ENCODE peak calls at places on chromosomes 13 and 19, in nine cellular contexts. One of them, this sample, is unnamed.

GRCh38 chr13:55745828-55746227 is 1394.9 kb upstream of the PRR20A start:
- DNase-seq in K562: no peak
- DNase-seq in esophagus squamous epithelium: no peak
- DNase-seq in uterus: no peak
- DNase-seq in heart left ventricle: no peak
- DNase-seq in sigmoid colon: no peak
- DNase-seq in ovary: no peak
- DNase-seq in adrenal gland: no peak
- DNase-seq in IMR-90: no peak
- DNase-seq in this sample: no peak

GRCh38 chr13:67223024-67223423 is 7.1 kb downstream of the PCDH9 start:
- DNase-seq in K562: no peak
- DNase-seq in esophagus squamous epithelium: no peak
- DNase-seq in uterus: no peak
- DNase-seq in heart left ventricle: no peak
- DNase-seq in sigmoid colon: no peak
- DNase-seq in ovary: no peak
- DNase-seq in adrenal gland: no peak
- DNase-seq in IMR-90: peak
- DNase-seq in this sample: no peak

GRCh38 chr13:29136341-29136740 is 316.2 kb downstream of the MTUS2 start:
- DNase-seq in K562: no peak
- DNase-seq in esophagus squamous epithelium: no peak
- DNase-seq in uterus: no peak
- DNase-seq in heart left ventricle: no peak
- DNase-seq in sigmoid colon: no peak
- DNase-seq in ovary: no peak
- DNase-seq in adrenal gland: no peak
- DNase-seq in IMR-90: no peak
- DNase-seq in this sample: no peak

GRCh38 chr13:112172641-112173171 is 105.8 kb downstream of the SOX1 start:
- DNase-seq in K562: no peak
- DNase-seq in esophagus squamous epithelium: no peak
- DNase-seq in uterus: no peak
- DNase-seq in heart left ventricle: no peak
- DNase-seq in sigmoid colon: no peak
- DNase-seq in ovary: no peak
- DNase-seq in adrenal gland: no peak
- DNase-seq in IMR-90: no peak
- DNase-seq in this sample: no peak

GRCh38 chr19:28426902-28427232 is 786.1 kb downstream of the UQCRFS1 start:
- DNase-seq in K562: peak
- DNase-seq in esophagus squamous epithelium: no peak
- DNase-seq in uterus: no peak
- DNase-seq in heart left ventricle: no peak
- DNase-seq in sigmoid colon: no peak
- DNase-seq in ovary: no peak
- DNase-seq in adrenal gland: no peak
- DNase-seq in IMR-90: no peak
- DNase-seq in this sample: no peak

GRCh38 chr19:29479941-29480340 is 45.9 kb upstream of the VSTM2B start:
- DNase-seq in K562: no peak
- DNase-seq in esophagus squamous epithelium: no peak
- DNase-seq in uterus: no peak
- DNase-seq in heart left ventricle: no peak
- DNase-seq in sigmoid colon: peak
- DNase-seq in ovary: no peak
- DNase-seq in adrenal gland: no peak
- DNase-seq in IMR-90: no peak
- DNase-seq in this sample: no peak

GRCh38 chr13:35499131-35500051 is 22.9 kb upstream of the MAB21L1 start:
- DNase-seq in K562: no peak
- DNase-seq in esophagus squamous epithelium: no peak
- DNase-seq in uterus: no peak
- DNase-seq in heart left ventricle: no peak
- DNase-seq in sigmoid colon: no peak
- DNase-seq in ovary: no peak
- DNase-seq in adrenal gland: no peak
- DNase-seq in IMR-90: no peak
- DNase-seq in this sample: no peak

GRCh38 chr13:93872376-93872775 is 607.1 kb downstream of the DCT start:
- DNase-seq in K562: no peak
- DNase-seq in esophagus squamous epithelium: no peak
- DNase-seq in uterus: no peak
- DNase-seq in heart left ventricle: no peak
- DNase-seq in sigmoid colon: no peak
- DNase-seq in ovary: no peak
- DNase-seq in adrenal gland: no peak
- DNase-seq in IMR-90: no peak
- DNase-seq in this sample: no peak

GRCh38 chr13:30416471-30416870 is 5.8 kb upstream of the UBE2L5 start:
- DNase-seq in K562: no peak
- DNase-seq in esophagus squamous epithelium: no peak
- DNase-seq in uterus: no peak
- DNase-seq in heart left ventricle: no peak
- DNase-seq in sigmoid colon: no peak
- DNase-seq in ovary: no peak
- DNase-seq in adrenal gland: no peak
- DNase-seq in IMR-90: no peak
- DNase-seq in this sample: no peak
- TF ChIP-seq CTCF in K562: no peak
- TF ChIP-seq CTCF in esophagus squamous epithelium: no peak
- TF ChIP-seq CTCF in uterus: no peak
- TF ChIP-seq CTCF in heart left ventricle: no peak
- TF ChIP-seq CTCF in sigmoid colon: no peak
- TF ChIP-seq CTCF in ovary: no peak
- TF ChIP-seq CTCF in adrenal gland: no peak
- TF ChIP-seq CTCF in IMR-90: no peak
- TF ChIP-seq CTCF in this sample: no peak

GRCh38 chr13:33110713-33111413 is 94.6 kb downstream of the KL start:
- DNase-seq in K562: no peak
- DNase-seq in esophagus squamous epithelium: no peak
- DNase-seq in uterus: no peak
- DNase-seq in heart left ventricle: peak
- DNase-seq in sigmoid colon: no peak
- DNase-seq in ovary: peak
- DNase-seq in adrenal gland: peak
- DNase-seq in IMR-90: peak
- DNase-seq in this sample: peak

GRCh38 chr13:33109319-33109718 is 93.1 kb downstream of the KL start:
- DNase-seq in K562: no peak
- DNase-seq in esophagus squamous epithelium: no peak
- DNase-seq in uterus: no peak
- DNase-seq in heart left ventricle: no peak
- DNase-seq in sigmoid colon: no peak
- DNase-seq in ovary: no peak
- DNase-seq in adrenal gland: no peak
- DNase-seq in IMR-90: no peak
- DNase-seq in this sample: no peak

GRCh38 chr13:33111414-33112110 is 95.3 kb downstream of the KL start:
- DNase-seq in K562: no peak
- DNase-seq in esophagus squamous epithelium: no peak
- DNase-seq in uterus: peak
- DNase-seq in heart left ventricle: peak
- DNase-seq in sigmoid colon: peak
- DNase-seq in ovary: no peak
- DNase-seq in adrenal gland: no peak
- DNase-seq in IMR-90: peak
- DNase-seq in this sample: peak

GRCh38 chr13:33109801-33110200 is 93.6 kb downstream of the KL start:
- DNase-seq in K562: peak
- DNase-seq in esophagus squamous epithelium: no peak
- DNase-seq in uterus: no peak
- DNase-seq in heart left ventricle: no peak
- DNase-seq in sigmoid colon: no peak
- DNase-seq in ovary: no peak
- DNase-seq in adrenal gland: no peak
- DNase-seq in IMR-90: no peak
- DNase-seq in this sample: no peak

GRCh38 chr13:33110386-33110712 is 94.1 kb downstream of the KL start:
- DNase-seq in K562: no peak
- DNase-seq in esophagus squamous epithelium: no peak
- DNase-seq in uterus: no peak
- DNase-seq in heart left ventricle: no peak
- DNase-seq in sigmoid colon: no peak
- DNase-seq in ovary: no peak
- DNase-seq in adrenal gland: no peak
- DNase-seq in IMR-90: no peak
- DNase-seq in this sample: no peak
- TF ChIP-seq POLR2A in K562: no peak
- TF ChIP-seq POLR2A in esophagus squamous epithelium: no peak
- TF ChIP-seq POLR2A in uterus: no peak
- TF ChIP-seq POLR2A in heart left ventricle: no peak
- TF ChIP-seq POLR2A in sigmoid colon: no peak
- TF ChIP-seq POLR2A in ovary: no peak
- TF ChIP-seq POLR2A in adrenal gland: no peak
- TF ChIP-seq POLR2A in IMR-90: no peak
- TF ChIP-seq POLR2A in this sample: no peak

GRCh38 chr19:30895946-30896345 is 453.3 kb downstream of the TSHZ3 start:
- DNase-seq in K562: no peak
- DNase-seq in esophagus squamous epithelium: no peak
- DNase-seq in uterus: no peak
- DNase-seq in heart left ventricle: no peak
- DNase-seq in sigmoid colon: no peak
- DNase-seq in ovary: no peak
- DNase-seq in adrenal gland: no peak
- DNase-seq in IMR-90: no peak
- DNase-seq in this sample: no peak
- TF ChIP-seq CTCF in K562: no peak
- TF ChIP-seq CTCF in esophagus squamous epithelium: no peak
- TF ChIP-seq CTCF in uterus: no peak
- TF ChIP-seq CTCF in heart left ventricle: no peak
- TF ChIP-seq CTCF in sigmoid colon: no peak
- TF ChIP-seq CTCF in ovary: no peak
- TF ChIP-seq CTCF in adrenal gland: no peak
- TF ChIP-seq CTCF in IMR-90: no peak
- TF ChIP-seq CTCF in this sample: no peak

GRCh38 chr13:73481265-73481664 is 422.5 kb downstream of the KLF5 start:
- DNase-seq in K562: no peak
- DNase-seq in esophagus squamous epithelium: no peak
- DNase-seq in uterus: no peak
- DNase-seq in heart left ventricle: no peak
- DNase-seq in sigmoid colon: no peak
- DNase-seq in ovary: no peak
- DNase-seq in adrenal gland: no peak
- DNase-seq in IMR-90: no peak
- DNase-seq in this sample: no peak

GRCh38 chr13:73482556-73482955 is 423.8 kb downstream of the KLF5 start:
- DNase-seq in K562: no peak
- DNase-seq in esophagus squamous epithelium: no peak
- DNase-seq in uterus: no peak
- DNase-seq in heart left ventricle: no peak
- DNase-seq in sigmoid colon: no peak
- DNase-seq in ovary: no peak
- DNase-seq in adrenal gland: no peak
- DNase-seq in IMR-90: no peak
- DNase-seq in this sample: no peak

GRCh38 chr13:73480784-73481183 is 422.0 kb downstream of the KLF5 start:
- DNase-seq in K562: no peak
- DNase-seq in esophagus squamous epithelium: no peak
- DNase-seq in uterus: no peak
- DNase-seq in heart left ventricle: no peak
- DNase-seq in sigmoid colon: no peak
- DNase-seq in ovary: no peak
- DNase-seq in adrenal gland: no peak
- DNase-seq in IMR-90: no peak
- DNase-seq in this sample: no peak

GRCh38 chr13:73477441-73477840 is 418.6 kb downstream of the KLF5 start:
- DNase-seq in K562: no peak
- DNase-seq in esophagus squamous epithelium: no peak
- DNase-seq in uterus: no peak
- DNase-seq in heart left ventricle: no peak
- DNase-seq in sigmoid colon: no peak
- DNase-seq in ovary: no peak
- DNase-seq in adrenal gland: no peak
- DNase-seq in IMR-90: no peak
- DNase-seq in this sample: no peak

GRCh38 chr13:73481877-73482445 is 423.2 kb downstream of the KLF5 start:
- DNase-seq in K562: no peak
- DNase-seq in esophagus squamous epithelium: no peak
- DNase-seq in uterus: no peak
- DNase-seq in heart left ventricle: no peak
- DNase-seq in sigmoid colon: no peak
- DNase-seq in ovary: no peak
- DNase-seq in adrenal gland: no peak
- DNase-seq in IMR-90: no peak
- DNase-seq in this sample: no peak
- TF ChIP-seq POLR2A in K562: no peak
- TF ChIP-seq POLR2A in esophagus squamous epithelium: no peak
- TF ChIP-seq POLR2A in uterus: no peak
- TF ChIP-seq POLR2A in heart left ventricle: no peak
- TF ChIP-seq POLR2A in sigmoid colon: no peak
- TF ChIP-seq POLR2A in ovary: no peak
- TF ChIP-seq POLR2A in adrenal gland: no peak
- TF ChIP-seq POLR2A in IMR-90: no peak
- TF ChIP-seq POLR2A in this sample: no peak